ENCODE peak calls at places on chromosomes 2 and 18, in ten cellular contexts. X is GM12891, B is tibial nerve, L is AG09309, A is RPMI7951, Y is GM03348, N is AG08395, K is choroid plexus epithelial cell, M is BJ, F is H7. U is an unnamed sample.

GRCh38 chr2:215022418-215022817 is 116.0 kb downstream of the ABCA12 start:
- DNase-seq in F (no peak), A (peak), N (peak), Y (peak), K (peak), M (peak), B (no peak), L (peak), X (no peak), U (no peak)

GRCh38 chr2:200089040-200089755 is 133.8 kb downstream of the MAIP1 start:
- DNase-seq in M (no peak), X (no peak), F (peak), A (no peak), B (no peak), K (peak), Y (no peak), L (peak), N (peak), U (no peak)

GRCh38 chr2:225570000-225570399 is 170.5 kb downstream of the NYAP2 start:
- DNase-seq in F (no peak), X (no peak), K (peak), N (no peak), A (no peak), Y (no peak), M (no peak), B (no peak), L (no peak), U (no peak)

GRCh38 chr2:184780944-184781343 is 182.6 kb downstream of the ZNF804A start:
- DNase-seq in Y (no peak), X (no peak), B (no peak), K (peak), F (no peak), A (no peak), M (no peak), N (no peak), L (no peak), U (no peak)

GRCh38 chr2:12034303-12034861 is 287.9 kb downstream of the LPIN1 start:
- DNase-seq in Y (no peak), M (no peak), B (no peak), X (no peak), L (no peak), N (no peak), A (no peak), F (no peak), K (no peak), U (no peak)

GRCh38 chr2:218255441-218255840 is 5.4 kb upstream of the GPBAR1 start:
- DNase-seq in F (no peak), K (peak), Y (peak), L (peak), N (peak), B (no peak), A (no peak), M (no peak), X (no peak), U (no peak)

GRCh38 chr18:52001106-52001505 is 338.9 kb upstream of the DCC start:
- DNase-seq in F (no peak), M (no peak), X (no peak), K (no peak), N (no peak), A (no peak), L (no peak), B (no peak), Y (no peak), U (no peak)

GRCh38 chr2:96913398-96914202 is 43.7 kb upstream of the SEMA4C start:
- DNase-seq in M (no peak), A (no peak), F (no peak), L (no peak), Y (no peak), B (no peak), N (no peak), X (no peak), K (no peak), U (peak)

GRCh38 chr2:168962636-168963035 is 61.5 kb downstream of the G6PC2 start:
- DNase-seq in B (no peak), M (no peak), L (no peak), A (no peak), Y (no peak), X (no peak), N (no peak), F (no peak), K (peak), U (no peak)

GRCh38 chr2:200515155-200515554 is 5.3 kb upstream of the KCTD18 start:
- DNase-seq in K (no peak), A (no peak), F (no peak), B (no peak), Y (no peak), M (no peak), N (no peak), L (no peak), X (no peak), U (no peak)

GRCh38 chr18:10304853-10305252 is 149.6 kb upstream of the APCDD1 start:
- DNase-seq in F (no peak), K (peak), N (peak), Y (peak), A (peak), B (peak), X (no peak), L (peak), M (peak), U (no peak)

GRCh38 chr2:134203175-134203574 is 50.7 kb upstream of the MGAT5 start:
- DNase-seq in X (no peak), L (no peak), A (no peak), K (no peak), M (no peak), F (no peak), B (no peak), N (no peak), Y (no peak), U (no peak)

GRCh38 chr2:206389164-206389563 is 54.2 kb upstream of the ADAM23 start:
- DNase-seq in L (no peak), A (no peak), B (no peak), M (no peak), K (no peak), F (no peak), X (no peak), N (no peak), Y (no peak), U (no peak)

GRCh38 chr2:145593991-145594702 is 1074.2 kb upstream of the ZEB2 start:
- DNase-seq in L (peak), Y (peak), B (no peak), M (peak), F (no peak), A (peak), N (peak), X (no peak), K (peak), U (no peak)

GRCh38 chr2:183511154-183511553 is 386.9 kb downstream of the NUP35 start:
- DNase-seq in Y (no peak), N (no peak), X (no peak), B (no peak), K (no peak), M (no peak), A (no peak), F (no peak), L (no peak), U (no peak)

GRCh38 chr18:27996792-27997191 is 180.1 kb downstream of the CDH2 start:
- DNase-seq in A (peak), K (peak), L (no peak), F (no peak), N (peak), B (no peak), Y (peak), M (no peak), X (no peak), U (no peak)

GRCh38 chr2:197348721-197349337 is 38.2 kb upstream of the ANKRD44 start:
- DNase-seq in M (no peak), N (no peak), A (no peak), X (no peak), F (no peak), K (no peak), B (no peak), Y (no peak), L (no peak), U (no peak)

GRCh38 chr2:28430790-28431418 is 38.2 kb downstream of the FOSL2 start:
- DNase-seq in B (no peak), Y (no peak), K (no peak), L (no peak), X (no peak), M (no peak), N (no peak), A (no peak), F (no peak), U (no peak)

GRCh38 chr2:134174711-134175110 is 79.2 kb upstream of the MGAT5 start:
- DNase-seq in F (no peak), M (no peak), N (no peak), Y (no peak), L (no peak), X (no peak), B (no peak), K (no peak), A (no peak), U (no peak)

U was measured in effector memory CD4-positive, alpha-beta T cell.